ENCODE peak calls at places on chromosomes 6 and 20, in four cellular contexts. M is T-helper 17 cell; L is naive thymus-derived CD4-positive, alpha-beta T cell; R is pancreas. A is an unnamed sample.
A peak's percentile ranks its signal among the peaks of the same experiment; 100 is the strongest.

GRCh38 chr20:6612615-6612917 is 154.9 kb upstream of the BMP2 start:
- ATAC-seq in M (no peak), L (no peak), R (no peak), A (no peak)

GRCh38 chr6:166490671-166491500 is 95.6 kb downstream of the RAMACL start:
- ATAC-seq in M (no peak), L (no peak), R (no peak), A (no peak)

GRCh38 chr6:27007020-27007419 is 240.5 kb upstream of the PRSS16 start:
- ATAC-seq in M (no peak), L (no peak), R (no peak), A (no peak)

GRCh38 chr20:50363479-50363878 is 146.7 kb upstream of the PTPN1 start:
- ATAC-seq in M (no peak), L (no peak), R (no peak), A (no peak)

GRCh38 chr6:139392834-139393233 is 18.4 kb upstream of the CITED2 start:
- ATAC-seq in M (no peak), L (peak; percentile 67), R (no peak), A (peak; percentile 41)

GRCh38 chr20:49594929-49595311 is 27.0 kb upstream of the PTGIS start:
- ATAC-seq in M (no peak), L (no peak), R (no peak), A (no peak)

GRCh38 chr6:135298455-135298854 is 117.3 kb downstream of the MYB start:
- ATAC-seq in M (no peak), L (no peak), R (no peak), A (peak; percentile 84)

GRCh38 chr6:163533443-163533842 is 118.9 kb downstream of the QKI start:
- ATAC-seq in M (no peak), L (no peak), R (peak; percentile 76), A (no peak)

GRCh38 chr6:11925805-11926204 is 86.3 kb upstream of the HIVEP1 start:
- ATAC-seq in M (no peak), L (no peak), R (no peak), A (no peak)

GRCh38 chr20:12113075-12113467 is 195.4 kb downstream of the BTBD3 start:
- ATAC-seq in M (no peak), L (no peak), R (no peak), A (no peak)

GRCh38 chr20:22729180-22729579 is 144.8 kb upstream of the FOXA2 start:
- ATAC-seq in M (no peak), L (peak; percentile 60), R (no peak), A (no peak)

GRCh38 chr6:16679050-16679449 is 82.2 kb downstream of the ATXN1 start:
- ATAC-seq in M (no peak), L (no peak), R (no peak), A (no peak)

GRCh38 chr20:257419-257818 is at the start of gene DEFB132:
- ATAC-seq in M (no peak), L (no peak), R (peak; percentile 64), A (no peak)

GRCh38 chr6:63537126-63537958 is 34.9 kb upstream of the LOC128125822 start:
- ATAC-seq in M (no peak), L (no peak), R (no peak), A (no peak)

GRCh38 chr6:73694711-73695411 is 1.1 kb upstream of the CD109 start:
- ATAC-seq in M (no peak), L (no peak), R (no peak), A (peak; percentile 6)

GRCh38 chr6:41093729-41094128 is 21.0 kb downstream of the NFYA start:
- ATAC-seq in M (no peak), L (no peak), R (no peak), A (no peak)

GRCh38 chr6:14379568-14379967 is 262.0 kb downstream of the CD83 start:
- ATAC-seq in M (no peak), L (no peak), R (no peak), A (no peak)

GRCh38 chr20:2840138-2840966 is at the start of the genes PCED1A and VPS16:
- ATAC-seq in M (peak; percentile 98), L (peak; percentile 97), R (peak; percentile 99), A (peak; percentile 99)

GRCh38 chr20:62479218-62479617 is 3.4 kb upstream of the GATA5 start:
- ATAC-seq in M (no peak), L (no peak), R (no peak), A (no peak)

GRCh38 chr20:63690898-63691710 is 5.3 kb upstream of the TNFRSF6B start:
- ATAC-seq in M (peak; percentile 21), L (no peak), R (no peak), A (no peak)

GRCh38 chr6:19995575-19996257 is 158.5 kb downstream of the ID4 start:
- ATAC-seq in M (no peak), L (no peak), R (no peak), A (no peak)

GRCh38 chr6:111663692-111664564 is 58.2 kb upstream of the TRAF3IP2 start:
- ATAC-seq in M (no peak), L (no peak), R (no peak), A (no peak)

GRCh38 chr6:7770601-7771000 is 44.7 kb downstream of the BMP6 start:
- ATAC-seq in M (no peak), L (no peak), R (no peak), A (no peak)

GRCh38 chr6:129882510-129883023 is 21.5 kb upstream of the TMEM244 start:
- ATAC-seq in M (peak; percentile 58), L (peak; percentile 22), R (no peak), A (no peak)